ENCODE peak calls at places on chromosomes 16 and 17, in eight cellular contexts. L is uterus, P is IMR-90, Q is body of pancreas, T is prostate gland, Z is testis, E is esophagus squamous epithelium, C is ovary. H is an unnamed sample. For H3K4me1, the result is how much of the 10 kb centered on the place peaks cover.

GRCh38 chr17:49901460-49902331 is 53.8 kb upstream of the TAC4 start:
- DNase-seq in E (no peak), Z (no peak), L (no peak), P (no peak), Q (peak), C (no peak), T (no peak), H (no peak)

GRCh38 chr17:79648181-79648831 is 37.5 kb upstream of the RBFOX3 start:
- DNase-seq in C (no peak), P (no peak), E (no peak), Q (no peak), T (peak), Z (peak), L (peak), H (peak)

GRCh38 chr17:31518478-31518877 is 127.0 kb downstream of the RAB11FIP4 start:
- DNase-seq in E (no peak), T (no peak), P (no peak), C (no peak), L (no peak), Q (no peak), Z (no peak), H (no peak)

GRCh38 chr17:18139498-18139897 is 30.9 kb downstream of the MYO15A start:
- DNase-seq in T (no peak), E (no peak), Z (no peak), P (no peak), C (no peak), Q (no peak), L (no peak), H (no peak)

GRCh38 chr17:58331815-58332719 is 3.5 kb upstream of the TSPOAP1 start:
- DNase-seq in E (peak), C (peak), Q (peak), Z (peak), P (no peak), L (no peak), T (no peak), H (peak)

GRCh38 chr17:53472586-53472985 is 350.1 kb upstream of the KIF2B start:
- DNase-seq in L (no peak), Q (no peak), E (no peak), Z (no peak), P (no peak), T (no peak), C (no peak), H (no peak)

GRCh38 chr16:56363181-56363716 is 62.1 kb downstream of the AMFR start:
- DNase-seq in Q (no peak), T (no peak), L (no peak), P (no peak), C (peak), Z (no peak), E (no peak), H (no peak)

GRCh38 chr17:71399649-71400048 is 721.2 kb upstream of the SOX9 start:
- DNase-seq in C (no peak), Q (no peak), T (no peak), E (no peak), P (no peak), Z (no peak), L (no peak), H (no peak)

GRCh38 chr16:76956801-76957200 is 234.2 kb upstream of the MON1B start:
- DNase-seq in L (no peak), P (no peak), E (no peak), C (no peak), Q (no peak), T (no peak), Z (no peak), H (no peak)

GRCh38 chr17:28468781-28469180 is 4.7 kb upstream of the SLC13A2 start:
- DNase-seq in Z (no peak), L (no peak), T (no peak), Q (no peak), C (no peak), E (no peak), P (no peak), H (no peak)

GRCh38 chr17:69335018-69335417 is 8.1 kb upstream of the ABCA5 start:
- DNase-seq in E (no peak), T (no peak), L (no peak), P (peak), Q (no peak), Z (no peak), C (no peak), H (no peak)

GRCh38 chr17:77163001-77163400 is 22.2 kb downstream of the SEC14L1 start:
- DNase-seq in T (no peak), P (peak), Q (peak), C (no peak), L (no peak), Z (peak), E (no peak), H (no peak)

GRCh38 chr16:19071811-19072777 is 4.7 kb downstream of the COQ7 start:
- DNase-seq in C (no peak), Q (peak), T (peak), P (peak), L (no peak), E (no peak), Z (peak), H (peak)

GRCh38 chr17:45920083-45920482 is 25.7 kb downstream of the MAPT start:
- DNase-seq in L (no peak), Q (no peak), Z (no peak), P (no peak), T (no peak), E (no peak), C (no peak), H (no peak)

GRCh38 chr16:1907226-1907849 is 10.9 kb downstream of the HS3ST6 start:
- DNase-seq in P (no peak), L (no peak), Z (no peak), T (no peak), C (no peak), Q (no peak), E (no peak), H (no peak)

GRCh38 chr16:68526782-68527145 is 12.3 kb upstream of the ZFP90 start:
- DNase-seq in Z (no peak), T (no peak), C (no peak), L (no peak), P (no peak), E (no peak), Q (no peak), H (no peak)

GRCh38 chr16:11619327-11619851 is 32.7 kb upstream of the LITAF start:
- DNase-seq in Q (peak), E (no peak), L (no peak), P (no peak), C (no peak), Z (no peak), T (no peak), H (no peak)

GRCh38 chr17:22517716-22518115 is 825.4 kb downstream of the KCNJ18 start:
- DNase-seq in C (no peak), Q (no peak), T (no peak), L (no peak), E (no peak), P (no peak), Z (no peak), H (no peak)

GRCh38 chr17:50938821-50939541 is 72.8 kb upstream of the TOB1 start:
- DNase-seq in Z (no peak), E (no peak), P (no peak), C (no peak), T (no peak), Q (no peak), L (no peak), H (no peak)

GRCh38 chr16:70646260-70647241 is at the start of gene IL34:
- DNase-seq in E (no peak), Z (peak), P (no peak), L (peak), Q (no peak), C (peak), T (no peak), H (no peak)
- TF ChIP-seq POLR2A in E (no peak), Z (no peak), P (no peak), L (no peak), Q (no peak), C (no peak), T (no peak), H (no peak)

GRCh38 chr17:48052956-48053757 is 5.0 kb downstream of the NFE2L1 start:
- DNase-seq in T (peak), C (peak), P (peak), E (no peak), Z (peak), L (peak), Q (peak), H (peak)
- H3K4me1 ChIP-seq in T (under half), C (under half), P (under half), E (half or more), Z (half or more), L (under half), Q (half or more), H (half or more)

DNA sequence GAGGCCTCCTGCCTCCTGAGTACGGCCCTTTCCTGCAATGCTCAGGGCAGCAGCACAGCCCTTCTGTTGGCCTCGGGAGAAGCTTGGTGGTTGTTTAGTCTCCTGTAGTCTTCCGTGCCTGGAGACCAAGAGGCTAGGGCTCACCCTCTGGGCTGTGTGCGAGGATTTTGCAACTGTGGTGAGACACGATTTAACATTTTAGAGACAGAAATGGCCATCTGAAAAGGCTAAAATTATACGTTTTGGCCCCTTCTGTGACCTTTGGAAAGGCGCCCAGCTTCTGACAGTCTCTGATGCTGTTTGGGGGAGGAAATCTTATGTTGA is 33.1 kb downstream of the FOXL1 start:
- DNase-seq in E (no peak), C (no peak), L (peak), Q (peak), T (no peak), Z (no peak), P (peak), H (no peak)
- TF ChIP-seq POLR2A in E (no peak), C (no peak), L (peak), Q (no peak), T (no peak), Z (no peak), P (no peak), H (no peak)

GRCh38 chr16:75244225-75244792 is 7.1 kb downstream of the BCAR1 start:
- DNase-seq in Q (peak), E (no peak), P (peak), T (no peak), Z (peak), L (peak), C (peak), H (peak)
- H3K4me1 ChIP-seq in Q (half or more), E (half or more), P (half or more), T (under half), Z (half or more), L (half or more), C (under half), H (half or more)

GRCh38 chr17:82070611-82071010 is 5.0 kb upstream of the DUS1L start:
- DNase-seq in C (no peak), Z (no peak), E (no peak), L (no peak), T (no peak), Q (no peak), P (no peak), H (no peak)

GRCh38 chr17:82076785-82077591 is 11.4 kb upstream of the DUS1L start:
- DNase-seq in Z (no peak), L (no peak), E (no peak), C (no peak), Q (no peak), P (no peak), T (no peak), H (no peak)

GRCh38 chr17:82073446-82073845 is 7.8 kb upstream of the DUS1L start:
- DNase-seq in T (no peak), L (no peak), Z (no peak), Q (no peak), C (no peak), E (no peak), P (no peak), H (no peak)

GRCh38 chr17:82076018-82076784 is 10.6 kb upstream of the DUS1L start:
- DNase-seq in E (no peak), Z (no peak), T (no peak), P (no peak), L (no peak), C (no peak), Q (no peak), H (no peak)

DNA sequence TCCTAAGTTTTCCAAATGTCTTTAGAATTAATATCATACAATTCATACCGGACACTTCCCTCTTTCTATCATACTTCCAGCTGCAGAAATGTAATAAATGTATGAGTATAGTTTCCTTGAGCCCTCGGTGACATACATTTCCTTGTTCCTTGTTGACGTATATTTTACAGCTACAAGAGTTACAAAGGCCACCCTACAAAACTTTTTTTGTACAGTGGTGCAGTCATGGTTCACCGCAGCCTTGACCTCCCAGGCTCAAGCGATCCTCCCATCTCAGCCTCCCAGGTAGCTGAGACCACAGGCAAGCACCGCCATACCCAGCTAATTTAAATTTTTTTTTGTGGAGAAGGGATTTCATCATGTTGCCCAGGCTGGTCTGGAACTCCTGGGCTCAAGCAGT is 7.2 kb upstream of the DUS1L start:
- DNase-seq in L (no peak), E (no peak), P (no peak), C (no peak), T (no peak), Q (no peak), Z (no peak), H (no peak)
- TF ChIP-seq POLR2A in L (no peak), E (no peak), P (no peak), C (no peak), T (no peak), Q (no peak), Z (no peak), H (no peak)

GRCh38 chr16:22632621-22633020 is 121.9 kb downstream of the NPIPB5 start:
- DNase-seq in Z (no peak), C (no peak), P (no peak), L (no peak), T (no peak), E (no peak), Q (no peak), H (no peak)
- H3K4me1 ChIP-seq in Z (under half), C (under half), P (under half), L (under half), T (under half), E (under half), Q (under half), H (under half)

H was measured in stomach.